ENCODE peak calls at places on chromosomes 12 and 14, in six cellular contexts. One of them, this sample, is unnamed.
A peak's percentile ranks its signal among the peaks of the same experiment; 100 is the strongest.

GRCh38 chr12:93778306-93778705 is 101.1 kb downstream of the CRADD start:
- DNase-seq in cardiac fibroblast: peak; percentile 98
- DNase-seq in cardiac muscle cell: no peak
- DNase-seq in PC-9: no peak
- DNase-seq in fibroblast of pulmonary artery: peak; percentile 95
- DNase-seq in HS-5: no peak
- DNase-seq in this sample: no peak

GRCh38 chr14:105351920-105352871 is 37.6 kb downstream of the PACS2 start:
- DNase-seq in cardiac muscle cell: peak; percentile 91
- DNase-seq in HS-5: peak; percentile 45
- DNase-seq in fibroblast of pulmonary artery: peak; percentile 91
- DNase-seq in PC-9: peak; percentile 79
- DNase-seq in cardiac fibroblast: peak; percentile 91
- DNase-seq in this sample: peak; percentile 92

GRCh38 chr12:44509471-44509870 is 366.6 kb downstream of the NELL2 start:
- DNase-seq in cardiac muscle cell: no peak
- DNase-seq in cardiac fibroblast: no peak
- DNase-seq in HS-5: peak; percentile 9
- DNase-seq in PC-9: no peak
- DNase-seq in fibroblast of pulmonary artery: no peak
- DNase-seq in this sample: peak; percentile 41

GRCh38 chr12:49548822-49549648 is 10.2 kb downstream of the KCNH3 start:
- DNase-seq in fibroblast of pulmonary artery: no peak
- DNase-seq in cardiac muscle cell: peak; percentile 53
- DNase-seq in cardiac fibroblast: peak; percentile 21
- DNase-seq in HS-5: no peak
- DNase-seq in PC-9: no peak
- DNase-seq in this sample: peak; percentile 87

GRCh38 chr12:112151766-112152541 is 26.6 kb downstream of the TRAFD1 start:
- DNase-seq in cardiac muscle cell: no peak
- DNase-seq in HS-5: no peak
- DNase-seq in PC-9: no peak
- DNase-seq in fibroblast of pulmonary artery: no peak
- DNase-seq in cardiac fibroblast: no peak
- DNase-seq in this sample: no peak

GRCh38 chr14:93328546-93328945 is 4.3 kb downstream of the BTBD7 start:
- DNase-seq in fibroblast of pulmonary artery: no peak
- DNase-seq in cardiac fibroblast: no peak
- DNase-seq in HS-5: no peak
- DNase-seq in PC-9: no peak
- DNase-seq in cardiac muscle cell: no peak
- DNase-seq in this sample: no peak

GRCh38 chr12:19443585-19443984 is 4.3 kb downstream of the AEBP2 start:
- DNase-seq in fibroblast of pulmonary artery: no peak
- DNase-seq in HS-5: no peak
- DNase-seq in cardiac muscle cell: no peak
- DNase-seq in PC-9: no peak
- DNase-seq in cardiac fibroblast: no peak
- DNase-seq in this sample: no peak

GRCh38 chr14:59161571-59162175 is 26.8 kb upstream of the DAAM1 start:
- DNase-seq in HS-5: no peak
- DNase-seq in PC-9: peak; percentile 5
- DNase-seq in fibroblast of pulmonary artery: peak; percentile 95
- DNase-seq in cardiac fibroblast: peak; percentile 90
- DNase-seq in cardiac muscle cell: peak; percentile 34
- DNase-seq in this sample: peak; percentile 67

GRCh38 chr12:31362759-31363415 is 36.9 kb upstream of the SINHCAF start:
- DNase-seq in HS-5: no peak
- DNase-seq in cardiac fibroblast: no peak
- DNase-seq in fibroblast of pulmonary artery: no peak
- DNase-seq in PC-9: peak; percentile 77
- DNase-seq in cardiac muscle cell: peak; percentile 11
- DNase-seq in this sample: peak; percentile 100

GRCh38 chr12:50642035-50642451 is 121.9 kb upstream of the ATF1 start:
- DNase-seq in cardiac muscle cell: no peak
- DNase-seq in fibroblast of pulmonary artery: peak; percentile 67
- DNase-seq in HS-5: no peak
- DNase-seq in cardiac fibroblast: peak; percentile 59
- DNase-seq in PC-9: peak; percentile 33
- DNase-seq in this sample: peak; percentile 15

GRCh38 chr12:16844875-16845274 is 238.9 kb upstream of the LMO3 start:
- DNase-seq in cardiac fibroblast: no peak
- DNase-seq in fibroblast of pulmonary artery: no peak
- DNase-seq in cardiac muscle cell: no peak
- DNase-seq in PC-9: no peak
- DNase-seq in HS-5: no peak
- DNase-seq in this sample: no peak

GRCh38 chr14:47675489-47676300 is at the start of gene MDGA2:
- DNase-seq in PC-9: no peak
- DNase-seq in fibroblast of pulmonary artery: no peak
- DNase-seq in cardiac muscle cell: peak; percentile 71
- DNase-seq in HS-5: peak; percentile 37
- DNase-seq in cardiac fibroblast: no peak
- DNase-seq in this sample: peak; percentile 87

GRCh38 chr14:101889898-101890297 is 74.5 kb upstream of the DYNC1H1 start:
- DNase-seq in fibroblast of pulmonary artery: peak; percentile 25
- DNase-seq in cardiac muscle cell: no peak
- DNase-seq in cardiac fibroblast: peak; percentile 29
- DNase-seq in PC-9: no peak
- DNase-seq in HS-5: no peak
- DNase-seq in this sample: no peak

GRCh38 chr12:102965281-102966155 is 8.0 kb downstream of the ASCL1 start:
- DNase-seq in HS-5: no peak
- DNase-seq in cardiac fibroblast: no peak
- DNase-seq in cardiac muscle cell: peak; percentile 2
- DNase-seq in fibroblast of pulmonary artery: no peak
- DNase-seq in PC-9: no peak
- DNase-seq in this sample: peak; percentile 67

GRCh38 chr12:1879633-1880032 is 38.8 kb downstream of the CACNA2D4 start:
- DNase-seq in HS-5: no peak
- DNase-seq in cardiac fibroblast: no peak
- DNase-seq in fibroblast of pulmonary artery: no peak
- DNase-seq in PC-9: no peak
- DNase-seq in cardiac muscle cell: no peak
- DNase-seq in this sample: no peak

GRCh38 chr14:76056128-76056527 is 70.6 kb downstream of the IFT43 start:
- DNase-seq in cardiac fibroblast: peak; percentile 14
- DNase-seq in PC-9: no peak
- DNase-seq in fibroblast of pulmonary artery: peak; percentile 11
- DNase-seq in HS-5: no peak
- DNase-seq in cardiac muscle cell: no peak
- DNase-seq in this sample: peak; percentile 59

GRCh38 chr12:95318071-95318545 is 100.5 kb downstream of the VEZT start:
- DNase-seq in PC-9: peak; percentile 29
- DNase-seq in cardiac fibroblast: peak; percentile 62
- DNase-seq in HS-5: peak; percentile 54
- DNase-seq in cardiac muscle cell: no peak
- DNase-seq in fibroblast of pulmonary artery: peak; percentile 73
- DNase-seq in this sample: peak; percentile 84

GRCh38 chr14:50191499-50191898 is 39.9 kb downstream of the SOS2 start:
- DNase-seq in fibroblast of pulmonary artery: no peak
- DNase-seq in cardiac fibroblast: no peak
- DNase-seq in HS-5: no peak
- DNase-seq in PC-9: no peak
- DNase-seq in cardiac muscle cell: no peak
- DNase-seq in this sample: no peak

GRCh38 chr14:51490205-51490604 is 161.5 kb upstream of the FRMD6 start:
- DNase-seq in cardiac muscle cell: no peak
- DNase-seq in PC-9: no peak
- DNase-seq in cardiac fibroblast: no peak
- DNase-seq in fibroblast of pulmonary artery: no peak
- DNase-seq in HS-5: peak; percentile 15
- DNase-seq in this sample: no peak

GRCh38 chr12:94587266-94588241 is 62.8 kb downstream of the TMCC3 start:
- DNase-seq in fibroblast of pulmonary artery: no peak
- DNase-seq in cardiac fibroblast: no peak
- DNase-seq in PC-9: no peak
- DNase-seq in HS-5: no peak
- DNase-seq in cardiac muscle cell: no peak
- DNase-seq in this sample: no peak

This sample was measured in NCI-H69.